ENCODE peak calls at places on chromosomes 11 and 22, in four cellular contexts. M is Right ventricle myocardium superior; D is effector CD4-positive, alpha-beta T cell; I is naive thymus-derived CD4-positive, alpha-beta T cell. Y is an unnamed sample.

GRCh38 chr11:126231725-126232459 is 20.3 kb downstream of the FAM118B start:
- DNase-seq in M (no peak), I (no peak), D (no peak), Y (no peak)

GRCh38 chr11:94948070-94948617 is 25.2 kb downstream of the CWC15 start:
- DNase-seq in M (no peak), D (no peak), I (no peak), Y (no peak)

GRCh38 chr11:2685566-2686359 is 14.0 kb downstream of the KCNQ1OT1 start:
- DNase-seq in I (no peak), D (no peak), M (peak; percentile 29), Y (no peak)

GRCh38 chr22:50162391-50162956 is 8.1 kb upstream of the PANX2 start:
- DNase-seq in D (no peak), M (no peak), I (no peak), Y (no peak)

GRCh38 chr11:78318321-78318720 is 99.3 kb downstream of the GAB2 start:
- DNase-seq in M (no peak), D (no peak), I (no peak), Y (no peak)

GRCh38 chr11:63920870-63921417 is 4.0 kb upstream of the RCOR2 start:
- DNase-seq in I (no peak), D (no peak), M (no peak), Y (peak; percentile 27)

GRCh38 chr11:118889796-118890195 is 6.1 kb downstream of the CXCR5 start:
- DNase-seq in I (no peak), M (peak; percentile 85), D (no peak), Y (no peak)

GRCh38 chr11:112759418-112759817 is 201.8 kb upstream of the NCAM1 start:
- DNase-seq in D (no peak), I (no peak), M (no peak), Y (no peak)

GRCh38 chr11:113242767-113243397 is 71.5 kb upstream of the TTC12 start:
- DNase-seq in M (no peak), D (no peak), I (peak; percentile 10), Y (no peak)

GRCh38 chr11:16611395-16612233 is 126.8 kb upstream of the C11orf58 start:
- DNase-seq in D (no peak), M (no peak), I (no peak), Y (no peak)

GRCh38 chr11:15816270-15816871 is 540.0 kb downstream of the SOX6 start:
- DNase-seq in I (no peak), M (no peak), D (no peak), Y (no peak)

GRCh38 chr11:20042717-20043392 is 117.4 kb downstream of the DBX1 start:
- DNase-seq in I (no peak), D (no peak), M (no peak), Y (peak; percentile 47)

GRCh38 chr22:45170001-45170466 is 6.3 kb downstream of the NUP50 start:
- DNase-seq in I (no peak), D (no peak), M (no peak), Y (no peak)

GRCh38 chr22:29408925-29409324 is 20.6 kb upstream of the AP1B1 start:
- DNase-seq in D (no peak), I (no peak), M (no peak), Y (no peak)

GRCh38 chr11:71339178-71339881 is 87.0 kb upstream of the SHANK2 start:
- DNase-seq in M (no peak), I (no peak), D (no peak), Y (no peak)

GRCh38 chr22:23012081-23012622 is 58.2 kb upstream of the GNAZ start:
- DNase-seq in M (no peak), D (no peak), I (peak; percentile 36), Y (no peak)

GRCh38 chr11:8168485-8169257 is at the start of gene RIC3:
- DNase-seq in D (peak; percentile 19), M (peak; percentile 67), I (peak; percentile 59), Y (peak; percentile 77)

GRCh38 chr11:73321342-73322110 is 13.4 kb downstream of the ARHGEF17 start:
- DNase-seq in M (peak; percentile 82), I (no peak), D (no peak), Y (no peak)

GRCh38 chr11:74341926-74342325 is 30.5 kb upstream of the P4HA3 start:
- DNase-seq in M (no peak), I (no peak), D (no peak), Y (no peak)

GRCh38 chr11:8698379-8698851 is 15.8 kb downstream of the RPL27A start:
- DNase-seq in M (no peak), D (no peak), I (no peak), Y (no peak)

GRCh38 chr11:58028687-58029411 is 1.9 kb upstream of the OR6Q1 start:
- DNase-seq in M (peak; percentile 42), D (no peak), I (no peak), Y (no peak)

GRCh38 chr22:47022075-47022473 is 259.6 kb downstream of the TBC1D22A start:
- DNase-seq in D (no peak), I (no peak), M (no peak), Y (no peak)

GRCh38 chr11:43197357-43197756 is 114.4 kb upstream of the API5 start:
- DNase-seq in D (no peak), I (no peak), M (no peak), Y (no peak)

GRCh38 chr11:47236482-47236881 is 12.1 kb downstream of the ACP2 start:
- DNase-seq in I (no peak), M (no peak), D (no peak), Y (no peak)

GRCh38 chr11:66478823-66479740 is 1.2 kb upstream of the DPP3 start:
- DNase-seq in D (no peak), I (peak; percentile 21), M (peak; percentile 62), Y (peak; percentile 43)

GRCh38 chr22:48603621-48604320 is 1223.9 kb downstream of the BRD1 start:
- DNase-seq in D (no peak), M (no peak), I (no peak), Y (no peak)

GRCh38 chr11:76392889-76393288 is 11.8 kb downstream of the GVQW3 start:
- DNase-seq in I (no peak), M (no peak), D (no peak), Y (no peak)

GRCh38 chr22:43407591-43407990 is 4.2 kb upstream of the MPPED1 start:
- DNase-seq in M (peak; percentile 22), D (no peak), I (no peak), Y (no peak)

GRCh38 chr11:83219095-83219494 is 25.6 kb downstream of the ANKRD42 start:
- DNase-seq in D (no peak), M (no peak), I (no peak), Y (peak; percentile 39)

GRCh38 chr11:123174196-123175183 is 20.6 kb downstream of the CLMP start:
- DNase-seq in I (no peak), D (no peak), M (peak; percentile 52), Y (no peak)

GRCh38 chr11:57751676-57752253 is at the start of gene BTBD18:
- DNase-seq in M (no peak), I (peak; percentile 14), D (no peak), Y (peak; percentile 38)

GRCh38 chr11:71214553-71215371 is 37.6 kb downstream of the SHANK2 start:
- DNase-seq in M (no peak), D (no peak), I (no peak), Y (no peak)

GRCh38 chr11:113271551-113272245 is 42.7 kb upstream of the TTC12 start:
- DNase-seq in D (no peak), M (no peak), I (no peak), Y (no peak)

GRCh38 chr11:1387961-1388762 is 1.6 kb upstream of the BRSK2 start:
- DNase-seq in D (no peak), M (peak; percentile 35), I (no peak), Y (peak; percentile 63)